ENCODE peak calls at places on chromosomes 13 and 19, in nine cellular contexts. M, W, R, T, A, D, E, O and G are unnamed samples.

GRCh38 chr13:112807653-112808376 is 118.0 kb downstream of the ATP11A start:
- DNase-seq in W (no peak), D (no peak), O (no peak), E (no peak), R (no peak), M (no peak), T (no peak), A (no peak), G (no peak)

GRCh38 chr19:16736709-16737108 is 17.1 kb downstream of the NWD1 start:
- DNase-seq in A (peak; percentile 17), D (peak; percentile 73), R (peak; percentile 8), T (no peak), O (no peak), W (no peak), E (peak; percentile 3), M (no peak), G (no peak)

GRCh38 chr13:29429496-29429895 is 166.0 kb downstream of the SLC7A1 start:
- DNase-seq in D (no peak), A (no peak), O (no peak), R (peak; percentile 38), M (no peak), E (peak; percentile 7), W (no peak), T (no peak), G (peak; percentile 80)

GRCh38 chr13:112444001-112444311 is 67.8 kb downstream of the SPACA7 start:
- DNase-seq in D (peak; percentile 90), E (peak; percentile 59), M (peak; percentile 84), R (peak; percentile 71), A (peak; percentile 72), O (peak; percentile 33), W (peak; percentile 51), T (no peak), G (peak; percentile 26)

GRCh38 chr19:42412223-42412622 is 15.0 kb downstream of the LIPE start:
- DNase-seq in W (no peak), O (no peak), T (no peak), R (no peak), M (peak; percentile 37), D (peak; percentile 48), E (no peak), A (no peak), G (no peak)

GRCh38 chr13:45851171-45851889 is at the start of gene SIAH3:
- DNase-seq in A (no peak), R (peak; percentile 42), E (peak; percentile 16), M (peak; percentile 74), O (peak; percentile 11), T (no peak), W (no peak), D (peak; percentile 68), G (no peak)

GRCh38 chr19:48575931-48576622 is 24.1 kb downstream of the SULT2B1 start:
- DNase-seq in M (no peak), T (no peak), W (no peak), R (no peak), O (no peak), E (no peak), D (no peak), A (no peak), G (no peak)

GRCh38 chr19:38740252-38740592 is 4.1 kb downstream of the CAPN12 start:
- DNase-seq in E (no peak), M (no peak), T (no peak), W (no peak), O (no peak), R (no peak), A (no peak), D (no peak), G (no peak)

GRCh38 chr13:49670828-49671227 is 20.5 kb downstream of the EBPL start:
- DNase-seq in R (no peak), O (no peak), A (no peak), T (no peak), E (no peak), D (no peak), M (no peak), W (no peak), G (no peak)

GRCh38 chr13:102872131-102872530 is 26.3 kb downstream of the ERCC5 start:
- DNase-seq in A (no peak), T (no peak), E (no peak), M (no peak), W (no peak), R (peak; percentile 48), D (no peak), O (peak; percentile 12), G (no peak)

GRCh38 chr13:47499358-47500150 is 501.5 kb downstream of the SUCLA2 start:
- DNase-seq in D (no peak), O (peak; percentile 88), T (no peak), R (peak; percentile 92), A (peak; percentile 83), M (no peak), W (no peak), E (peak; percentile 73), G (peak; percentile 75)

GRCh38 chr19:32173836-32174235 is 171.6 kb upstream of the ZNF507 start:
- DNase-seq in D (peak; percentile 24), E (no peak), M (no peak), R (no peak), T (no peak), W (no peak), A (no peak), O (no peak), G (no peak)

GRCh38 chr19:39934584-39935233 is at the start of gene FCGBP:
- DNase-seq in E (no peak), A (no peak), T (no peak), O (no peak), R (no peak), D (no peak), W (no peak), M (no peak), G (no peak)

GRCh38 chr13:67369895-67370660 is 139.9 kb upstream of the PCDH9 start:
- DNase-seq in A (peak; percentile 13), O (peak; percentile 77), M (no peak), W (no peak), D (no peak), T (no peak), R (peak; percentile 98), E (peak; percentile 90), G (peak; percentile 48)

GRCh38 chr19:16373989-16374388 is 49.4 kb downstream of the KLF2 start:
- DNase-seq in T (no peak), E (no peak), M (peak; percentile 34), D (no peak), O (no peak), W (no peak), A (no peak), R (no peak), G (no peak)

GRCh38 chr19:18494267-18494607 is 27.6 kb downstream of the ELL start:
- DNase-seq in W (no peak), O (peak; percentile 68), E (peak; percentile 58), T (no peak), D (no peak), R (no peak), M (no peak), A (no peak), G (peak; percentile 58)
- H3K4me3 ChIP-seq in W (no peak overlapping the region), O (no peak overlapping the region), E (no peak overlapping the region), T (no peak overlapping the region), D (no peak overlapping the region), R (no peak overlapping the region), M (no peak overlapping the region), A (no peak overlapping the region), G (no peak overlapping the region)

DNA sequence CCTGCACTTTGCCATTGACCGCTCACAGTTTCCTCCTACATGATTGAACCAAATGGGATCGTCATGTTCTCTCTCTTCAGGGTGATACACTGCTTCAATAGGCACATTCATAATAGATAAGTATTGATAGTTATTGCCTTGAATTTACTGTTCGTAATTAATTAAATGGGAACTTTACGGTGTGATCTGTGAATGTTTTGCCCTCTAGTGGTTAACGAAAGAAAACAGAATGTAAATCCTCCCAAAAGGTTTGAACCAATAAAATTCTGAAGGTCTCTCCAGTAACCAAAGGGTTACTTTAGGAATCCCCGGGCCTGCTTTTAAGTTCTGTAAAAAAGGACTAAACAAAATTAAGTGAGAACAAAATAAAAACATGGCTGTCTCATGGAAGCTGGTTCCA is 389.3 kb downstream of the DACH1 start:
- DNase-seq in A (peak; percentile 30), D (peak; percentile 60), M (no peak), T (no peak), R (peak; percentile 23), O (no peak), W (no peak), E (peak; percentile 8), G (no peak)
- TF ChIP-seq CTCF in A (peak; percentile 72), D (peak; percentile 86), M (no peak), T (no peak), R (peak; percentile 56), O (peak; percentile 49), W (peak; percentile 44), E (peak; percentile 36), G (no peak)

DNA sequence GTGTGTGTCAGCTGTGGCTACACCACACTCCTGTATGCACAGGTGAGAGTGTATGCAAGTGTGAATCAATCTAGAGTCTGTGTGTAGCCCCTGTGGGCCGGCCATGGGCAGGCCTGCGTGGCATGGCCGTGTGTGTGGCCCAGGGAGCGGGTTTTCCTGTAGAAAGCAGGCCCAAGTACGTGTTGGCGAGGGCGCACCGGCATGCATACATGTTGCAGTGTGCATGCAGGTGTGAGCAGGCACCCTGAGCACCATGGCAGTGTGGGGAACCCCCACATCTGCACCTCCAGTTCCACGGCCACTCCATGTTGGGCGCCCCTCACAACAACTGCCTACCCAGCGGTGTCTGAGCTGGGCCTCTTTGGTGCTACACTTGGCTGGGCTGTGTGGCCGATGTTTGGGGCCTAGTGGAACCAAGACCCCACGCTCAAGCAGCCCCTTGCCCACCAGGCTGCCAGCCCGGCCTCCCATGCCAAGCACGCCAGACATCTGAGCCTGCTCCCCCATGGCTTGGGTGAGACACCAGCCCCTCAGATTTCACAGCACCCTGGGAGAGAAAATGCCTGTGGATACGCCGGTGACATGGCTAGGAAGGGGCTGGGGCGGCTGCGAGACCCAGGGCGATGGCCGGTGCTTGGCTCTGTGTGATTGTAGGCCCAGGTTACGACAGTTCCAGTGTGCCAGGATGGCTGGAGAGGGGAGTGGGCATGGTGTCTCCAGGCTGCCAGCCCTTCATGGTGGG is 2.1 kb downstream of the NFIX start:
- DNase-seq in R (no peak), M (no peak), T (no peak), W (no peak), A (no peak), E (no peak), D (no peak), O (no peak), G (no peak)
- H3K4me3 ChIP-seq in R (peak overlapping the region; percentile 76), M (peak overlapping the region; percentile 63), T (peak overlapping the region; percentile 93), W (peak overlapping the region; percentile 89), A (peak overlapping the region; percentile 98), E (peak overlapping the region; percentile 86), D (no peak overlapping the region), O (peak overlapping the region; percentile 76), G (peak overlapping the region; percentile 88)

GRCh38 chr19:30665449-30665848 is 293.3 kb downstream of the ZNF536 start:
- DNase-seq in W (no peak), O (no peak), E (no peak), D (no peak), A (no peak), M (no peak), R (no peak), T (no peak), G (no peak)

GRCh38 chr19:30666301-30666803 is 294.2 kb downstream of the ZNF536 start:
- DNase-seq in E (peak; percentile 35), D (peak; percentile 82), T (no peak), O (peak; percentile 19), R (peak; percentile 49), M (no peak), A (peak; percentile 42), W (no peak), G (peak; percentile 15)

GRCh38 chr19:30667227-30667626 is 295.0 kb downstream of the ZNF536 start:
- DNase-seq in M (no peak), O (no peak), R (no peak), A (no peak), W (no peak), E (no peak), T (no peak), D (no peak), G (no peak)

GRCh38 chr19:30662211-30662861 is 290.2 kb downstream of the ZNF536 start:
- DNase-seq in T (no peak), D (no peak), O (no peak), R (peak; percentile 14), M (no peak), E (no peak), A (no peak), W (no peak), G (peak; percentile 57)

GRCh38 chr19:30664358-30665058 is 292.3 kb downstream of the ZNF536 start:
- DNase-seq in O (peak; percentile 3), E (peak; percentile 5), D (peak; percentile 83), A (peak; percentile 12), M (no peak), W (peak; percentile 76), T (no peak), R (peak; percentile 43), G (peak; percentile 42)
- TF ChIP-seq CTCF in O (peak; percentile 16), E (no peak), D (peak; percentile 75), A (peak; percentile 42), M (no peak), W (peak; percentile 40), T (no peak), R (peak; percentile 38), G (peak; percentile 55)